ENCODE peak calls at places on chromosomes 13 and 19, in seven cellular contexts. One of them, this sample, is unnamed.

GRCh38 chr13:108419768-108420167 is 150.2 kb downstream of the TNFSF13B start:
- DNase-seq in foreskin keratinocyte: no peak
- DNase-seq in psoas muscle: no peak
- DNase-seq in cardiac muscle cell: no peak
- DNase-seq in dorsolateral prefrontal cortex: no peak
- DNase-seq in thoracic aorta: no peak
- DNase-seq in hepatocyte: no peak
- DNase-seq in this sample: no peak

GRCh38 chr19:5231857-5232503 is 108.6 kb downstream of the PTPRS start:
- DNase-seq in foreskin keratinocyte: no peak
- DNase-seq in psoas muscle: no peak
- DNase-seq in cardiac muscle cell: no peak
- DNase-seq in dorsolateral prefrontal cortex: no peak
- DNase-seq in thoracic aorta: no peak
- DNase-seq in hepatocyte: no peak
- DNase-seq in this sample: no peak

GRCh38 chr13:52925775-52926285 is 77.4 kb upstream of the PCDH8 start:
- DNase-seq in foreskin keratinocyte: peak
- DNase-seq in psoas muscle: no peak
- DNase-seq in cardiac muscle cell: peak
- DNase-seq in dorsolateral prefrontal cortex: no peak
- DNase-seq in thoracic aorta: no peak
- DNase-seq in hepatocyte: no peak
- DNase-seq in this sample: no peak

GRCh38 chr19:45294291-45295029 is 28.2 kb downstream of the CKM start:
- DNase-seq in foreskin keratinocyte: no peak
- DNase-seq in psoas muscle: peak
- DNase-seq in cardiac muscle cell: peak
- DNase-seq in dorsolateral prefrontal cortex: peak
- DNase-seq in thoracic aorta: no peak
- DNase-seq in hepatocyte: no peak
- DNase-seq in this sample: no peak

GRCh38 chr19:45462174-45462573 is 5.6 kb upstream of the FOSB start:
- DNase-seq in foreskin keratinocyte: no peak
- DNase-seq in psoas muscle: no peak
- DNase-seq in cardiac muscle cell: no peak
- DNase-seq in dorsolateral prefrontal cortex: no peak
- DNase-seq in thoracic aorta: no peak
- DNase-seq in hepatocyte: no peak
- DNase-seq in this sample: no peak

GRCh38 chr13:25489238-25489637 is 117.5 kb downstream of the ATP8A2 start:
- DNase-seq in foreskin keratinocyte: no peak
- DNase-seq in psoas muscle: no peak
- DNase-seq in cardiac muscle cell: no peak
- DNase-seq in dorsolateral prefrontal cortex: peak
- DNase-seq in thoracic aorta: no peak
- DNase-seq in hepatocyte: no peak
- DNase-seq in this sample: no peak

GRCh38 chr13:28136916-28137315 is 1.4 kb upstream of the PAN3 start:
- DNase-seq in foreskin keratinocyte: no peak
- DNase-seq in psoas muscle: no peak
- DNase-seq in cardiac muscle cell: no peak
- DNase-seq in dorsolateral prefrontal cortex: no peak
- DNase-seq in thoracic aorta: no peak
- DNase-seq in hepatocyte: peak
- DNase-seq in this sample: no peak

GRCh38 chr19:54551950-54552912 is 21.4 kb upstream of the LILRA2 start:
- DNase-seq in foreskin keratinocyte: no peak
- DNase-seq in psoas muscle: peak
- DNase-seq in cardiac muscle cell: no peak
- DNase-seq in dorsolateral prefrontal cortex: no peak
- DNase-seq in thoracic aorta: no peak
- DNase-seq in hepatocyte: no peak
- DNase-seq in this sample: no peak

GRCh38 chr13:18962168-18962734 is 219.4 kb downstream of the TUBA3C start:
- DNase-seq in foreskin keratinocyte: no peak
- DNase-seq in psoas muscle: no peak
- DNase-seq in cardiac muscle cell: no peak
- DNase-seq in dorsolateral prefrontal cortex: no peak
- DNase-seq in thoracic aorta: no peak
- DNase-seq in hepatocyte: no peak
- DNase-seq in this sample: no peak

GRCh38 chr19:18167975-18168645 is 5.5 kb upstream of the IFI30 start:
- DNase-seq in foreskin keratinocyte: no peak
- DNase-seq in psoas muscle: no peak
- DNase-seq in cardiac muscle cell: peak
- DNase-seq in dorsolateral prefrontal cortex: no peak
- DNase-seq in thoracic aorta: no peak
- DNase-seq in hepatocyte: peak
- DNase-seq in this sample: no peak

GRCh38 chr13:111612918-111613317 is 292.5 kb downstream of the TEX29 start:
- DNase-seq in foreskin keratinocyte: no peak
- DNase-seq in psoas muscle: no peak
- DNase-seq in cardiac muscle cell: no peak
- DNase-seq in dorsolateral prefrontal cortex: no peak
- DNase-seq in thoracic aorta: no peak
- DNase-seq in hepatocyte: no peak
- DNase-seq in this sample: no peak

GRCh38 chr13:30504081-30504480 is 38.3 kb upstream of the HMGB1 start:
- DNase-seq in foreskin keratinocyte: no peak
- DNase-seq in psoas muscle: no peak
- DNase-seq in cardiac muscle cell: no peak
- DNase-seq in dorsolateral prefrontal cortex: no peak
- DNase-seq in thoracic aorta: no peak
- DNase-seq in hepatocyte: no peak
- DNase-seq in this sample: no peak

GRCh38 chr19:6249296-6249695 is 30.5 kb downstream of the MLLT1 start:
- DNase-seq in foreskin keratinocyte: no peak
- DNase-seq in psoas muscle: no peak
- DNase-seq in cardiac muscle cell: no peak
- DNase-seq in dorsolateral prefrontal cortex: no peak
- DNase-seq in thoracic aorta: no peak
- DNase-seq in hepatocyte: no peak
- DNase-seq in this sample: no peak

GRCh38 chr13:31409678-31410356 is 210.0 kb downstream of the B3GLCT start:
- DNase-seq in foreskin keratinocyte: no peak
- DNase-seq in psoas muscle: no peak
- DNase-seq in cardiac muscle cell: no peak
- DNase-seq in dorsolateral prefrontal cortex: no peak
- DNase-seq in thoracic aorta: no peak
- DNase-seq in hepatocyte: peak
- DNase-seq in this sample: no peak

GRCh38 chr13:26021516-26021915 is 30.3 kb downstream of the SHISA2 start:
- DNase-seq in foreskin keratinocyte: peak
- DNase-seq in psoas muscle: no peak
- DNase-seq in cardiac muscle cell: no peak
- DNase-seq in dorsolateral prefrontal cortex: no peak
- DNase-seq in thoracic aorta: no peak
- DNase-seq in hepatocyte: no peak
- DNase-seq in this sample: no peak

GRCh38 chr13:22801402-22802003 is 379.3 kb upstream of the SGCG start:
- DNase-seq in foreskin keratinocyte: peak
- DNase-seq in psoas muscle: no peak
- DNase-seq in cardiac muscle cell: no peak
- DNase-seq in dorsolateral prefrontal cortex: no peak
- DNase-seq in thoracic aorta: no peak
- DNase-seq in hepatocyte: peak
- DNase-seq in this sample: no peak

GRCh38 chr13:113320226-113320875 is 23.3 kb downstream of the LAMP1 start:
- DNase-seq in foreskin keratinocyte: no peak
- DNase-seq in psoas muscle: no peak
- DNase-seq in cardiac muscle cell: no peak
- DNase-seq in dorsolateral prefrontal cortex: no peak
- DNase-seq in thoracic aorta: no peak
- DNase-seq in hepatocyte: no peak
- DNase-seq in this sample: no peak

GRCh38 chr13:90445179-90445578 is 902.3 kb upstream of the MIR17HG start:
- DNase-seq in foreskin keratinocyte: peak
- DNase-seq in psoas muscle: no peak
- DNase-seq in cardiac muscle cell: peak
- DNase-seq in dorsolateral prefrontal cortex: no peak
- DNase-seq in thoracic aorta: no peak
- DNase-seq in hepatocyte: peak
- DNase-seq in this sample: no peak

GRCh38 chr13:79492313-79492798 is 11.4 kb downstream of the NDFIP2 start:
- DNase-seq in foreskin keratinocyte: peak
- DNase-seq in psoas muscle: no peak
- DNase-seq in cardiac muscle cell: no peak
- DNase-seq in dorsolateral prefrontal cortex: no peak
- DNase-seq in thoracic aorta: no peak
- DNase-seq in hepatocyte: no peak
- DNase-seq in this sample: no peak

GRCh38 chr19:11481777-11482383 is 1.0 kb upstream of the ELAVL3 start:
- DNase-seq in foreskin keratinocyte: peak
- DNase-seq in psoas muscle: peak
- DNase-seq in cardiac muscle cell: peak
- DNase-seq in dorsolateral prefrontal cortex: peak
- DNase-seq in thoracic aorta: peak
- DNase-seq in hepatocyte: peak
- DNase-seq in this sample: no peak

GRCh38 chr13:66795636-66796035 is 434.5 kb downstream of the PCDH9 start:
- DNase-seq in foreskin keratinocyte: no peak
- DNase-seq in psoas muscle: no peak
- DNase-seq in cardiac muscle cell: no peak
- DNase-seq in dorsolateral prefrontal cortex: no peak
- DNase-seq in thoracic aorta: no peak
- DNase-seq in hepatocyte: no peak
- DNase-seq in this sample: no peak

GRCh38 chr19:44303976-44304568 is 753 bp downstream of the ZNF235 start:
- DNase-seq in foreskin keratinocyte: peak
- DNase-seq in psoas muscle: no peak
- DNase-seq in cardiac muscle cell: peak
- DNase-seq in dorsolateral prefrontal cortex: no peak
- DNase-seq in thoracic aorta: no peak
- DNase-seq in hepatocyte: peak
- DNase-seq in this sample: peak

GRCh38 chr13:64551755-64552154 is 2678.4 kb downstream of the PCDH9 start:
- DNase-seq in foreskin keratinocyte: peak
- DNase-seq in psoas muscle: no peak
- DNase-seq in cardiac muscle cell: no peak
- DNase-seq in dorsolateral prefrontal cortex: no peak
- DNase-seq in thoracic aorta: no peak
- DNase-seq in hepatocyte: no peak
- DNase-seq in this sample: no peak

GRCh38 chr19:46579286-46579944 is 21.7 kb upstream of the CALM3 start:
- DNase-seq in foreskin keratinocyte: no peak
- DNase-seq in psoas muscle: no peak
- DNase-seq in cardiac muscle cell: peak
- DNase-seq in dorsolateral prefrontal cortex: no peak
- DNase-seq in thoracic aorta: no peak
- DNase-seq in hepatocyte: no peak
- DNase-seq in this sample: no peak
- H3K27ac ChIP-seq in foreskin keratinocyte: no peak
- H3K27ac ChIP-seq in psoas muscle: no peak
- H3K27ac ChIP-seq in cardiac muscle cell: no peak
- H3K27ac ChIP-seq in dorsolateral prefrontal cortex: no peak
- H3K27ac ChIP-seq in thoracic aorta: no peak
- H3K27ac ChIP-seq in hepatocyte: no peak
- H3K27ac ChIP-seq in this sample: no peak

GRCh38 chr19:12639901-12640613 is 26.5 kb downstream of the MAN2B1 start:
- DNase-seq in foreskin keratinocyte: peak
- DNase-seq in psoas muscle: peak
- DNase-seq in cardiac muscle cell: peak
- DNase-seq in dorsolateral prefrontal cortex: peak
- DNase-seq in thoracic aorta: peak
- DNase-seq in hepatocyte: peak
- DNase-seq in this sample: peak
- TF ChIP-seq CTCF in foreskin keratinocyte: peak
- TF ChIP-seq CTCF in psoas muscle: peak
- TF ChIP-seq CTCF in cardiac muscle cell: peak
- TF ChIP-seq CTCF in dorsolateral prefrontal cortex: peak
- TF ChIP-seq CTCF in thoracic aorta: peak
- TF ChIP-seq CTCF in hepatocyte: peak
- TF ChIP-seq CTCF in this sample: peak

GRCh38 chr13:101523154-101523669 is 70.7 kb downstream of the ITGBL1 start:
- DNase-seq in foreskin keratinocyte: no peak
- DNase-seq in psoas muscle: no peak
- DNase-seq in cardiac muscle cell: no peak
- DNase-seq in dorsolateral prefrontal cortex: no peak
- DNase-seq in thoracic aorta: no peak
- DNase-seq in hepatocyte: no peak
- DNase-seq in this sample: no peak
- H3K27ac ChIP-seq in foreskin keratinocyte: no peak
- H3K27ac ChIP-seq in psoas muscle: no peak
- H3K27ac ChIP-seq in cardiac muscle cell: no peak
- H3K27ac ChIP-seq in dorsolateral prefrontal cortex: no peak
- H3K27ac ChIP-seq in thoracic aorta: peak
- H3K27ac ChIP-seq in hepatocyte: no peak
- H3K27ac ChIP-seq in this sample: no peak

DNA sequence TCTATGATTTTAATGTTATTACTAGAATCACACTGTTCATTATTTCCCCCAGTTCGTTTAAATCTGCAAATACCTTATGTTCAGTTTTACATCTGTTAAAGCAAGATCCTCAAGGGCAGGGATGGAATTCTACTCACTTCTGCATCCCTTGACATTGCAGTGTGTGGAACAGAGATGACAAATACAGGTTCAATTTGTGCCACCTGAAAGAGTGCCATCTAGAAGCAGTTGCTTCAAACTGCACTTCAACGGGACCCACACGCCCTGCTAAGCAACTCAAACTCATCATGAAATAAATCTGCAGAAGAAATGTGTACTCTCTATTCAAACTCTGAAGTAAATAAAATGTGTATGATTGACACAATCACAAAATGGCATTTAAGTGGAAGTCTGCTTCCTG is 44.5 kb downstream of the RUBCNL start:
- DNase-seq in foreskin keratinocyte: no peak
- DNase-seq in psoas muscle: no peak
- DNase-seq in cardiac muscle cell: no peak
- DNase-seq in dorsolateral prefrontal cortex: no peak
- DNase-seq in thoracic aorta: no peak
- DNase-seq in hepatocyte: no peak
- DNase-seq in this sample: no peak
- TF ChIP-seq CTCF in foreskin keratinocyte: peak
- TF ChIP-seq CTCF in psoas muscle: no peak
- TF ChIP-seq CTCF in cardiac muscle cell: no peak
- TF ChIP-seq CTCF in dorsolateral prefrontal cortex: no peak
- TF ChIP-seq CTCF in thoracic aorta: no peak
- TF ChIP-seq CTCF in hepatocyte: no peak
- TF ChIP-seq CTCF in this sample: no peak

GRCh38 chr19:51129716-51130115 is 5.0 kb downstream of the SIGLEC9 start:
- DNase-seq in foreskin keratinocyte: no peak
- DNase-seq in psoas muscle: no peak
- DNase-seq in cardiac muscle cell: no peak
- DNase-seq in dorsolateral prefrontal cortex: no peak
- DNase-seq in thoracic aorta: no peak
- DNase-seq in hepatocyte: no peak
- DNase-seq in this sample: no peak
- H3K27ac ChIP-seq in foreskin keratinocyte: no peak
- H3K27ac ChIP-seq in psoas muscle: no peak
- H3K27ac ChIP-seq in cardiac muscle cell: no peak
- H3K27ac ChIP-seq in dorsolateral prefrontal cortex: no peak
- H3K27ac ChIP-seq in thoracic aorta: no peak
- H3K27ac ChIP-seq in hepatocyte: peak
- H3K27ac ChIP-seq in this sample: no peak

DNA sequence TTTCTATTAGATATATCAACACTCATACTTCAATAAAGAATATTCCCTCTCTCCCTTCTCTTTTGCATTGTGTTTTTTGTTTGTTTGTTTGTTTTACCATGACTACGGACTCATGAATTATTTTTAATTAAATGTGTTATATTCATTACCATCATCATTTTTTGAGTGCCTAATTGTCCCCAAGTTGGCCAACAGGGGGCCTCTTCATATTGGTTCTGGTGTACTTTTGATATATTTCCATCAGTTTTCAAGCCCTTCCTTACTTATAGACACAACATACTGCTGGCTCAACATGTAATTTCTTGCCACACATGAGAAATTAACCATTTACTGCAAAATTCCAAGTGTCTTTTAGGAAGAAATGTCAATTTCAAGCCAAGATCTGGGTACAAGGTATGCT is 54.5 kb upstream of the GPC6 start:
- DNase-seq in foreskin keratinocyte: no peak
- DNase-seq in psoas muscle: no peak
- DNase-seq in cardiac muscle cell: no peak
- DNase-seq in dorsolateral prefrontal cortex: no peak
- DNase-seq in thoracic aorta: no peak
- DNase-seq in hepatocyte: no peak
- DNase-seq in this sample: no peak
- TF ChIP-seq CTCF in foreskin keratinocyte: peak
- TF ChIP-seq CTCF in psoas muscle: no peak
- TF ChIP-seq CTCF in cardiac muscle cell: no peak
- TF ChIP-seq CTCF in dorsolateral prefrontal cortex: no peak
- TF ChIP-seq CTCF in thoracic aorta: no peak
- TF ChIP-seq CTCF in hepatocyte: no peak
- TF ChIP-seq CTCF in this sample: no peak

This sample was measured in ovary.